ENCODE peak calls at places on chromosome 15, in four cellular contexts. Y is NCI-H187 treated with DMSO at 0.1 percent for 48 hours, U is GM23338, Z is A673. L is an unnamed sample.

GRCh38 chr15:100788080-100788730 is 91.4 kb upstream of the ALDH1A3 start:
- DNase-seq in Y (no peak), U (no peak), Z (no peak), L (no peak)

GRCh38 chr15:74869726-74870407 is 3.3 kb downstream of the SCAMP2 start:
- DNase-seq in Y (no peak), U (no peak), Z (peak), L (peak)

GRCh38 chr15:31440754-31441298 is 114.2 kb downstream of the KLF13 start:
- DNase-seq in U (peak), Z (peak), Y (no peak), L (peak)

GRCh38 chr15:64341961-64342360 is 14.0 kb downstream of the CSNK1G1 start:
- DNase-seq in Z (no peak), U (peak), Y (no peak), L (no peak)

GRCh38 chr15:29692527-29692926 is 129.7 kb downstream of the TJP1 start:
- DNase-seq in Y (no peak), Z (no peak), U (peak), L (no peak)

GRCh38 chr15:31276596-31277298 is 49.9 kb upstream of the KLF13 start:
- DNase-seq in Y (no peak), U (no peak), Z (no peak), L (peak)

GRCh38 chr15:92105611-92106010 is 252.1 kb downstream of the SLCO3A1 start:
- DNase-seq in Z (no peak), Y (no peak), U (no peak), L (no peak)

GRCh38 chr15:74053941-74054529 is 28.3 kb downstream of the GOLGA6A start:
- DNase-seq in U (peak), Y (no peak), Z (peak), L (peak)

GRCh38 chr15:75098371-75098770 is 75.0 kb downstream of the PPCDC start:
- DNase-seq in Z (no peak), U (no peak), Y (no peak), L (no peak)

GRCh38 chr15:63509933-63510547 is 5.6 kb downstream of the USP3 start:
- DNase-seq in Y (no peak), Z (peak), U (no peak), L (no peak)

GRCh38 chr15:58182460-58183163 is 44.4 kb downstream of the AQP9 start:
- DNase-seq in Z (peak), Y (no peak), U (peak), L (peak)

GRCh38 chr15:92809880-92810361 is 90.2 kb upstream of the CHD2 start:
- DNase-seq in Y (no peak), Z (no peak), U (no peak), L (peak)

GRCh38 chr15:69657626-69658025 is 205.0 kb downstream of the RPLP1 start:
- DNase-seq in Y (no peak), Z (no peak), U (no peak), L (no peak)

GRCh38 chr15:75167588-75168076 is 34.0 kb upstream of the C15orf39 start:
- DNase-seq in U (no peak), Y (no peak), Z (no peak), L (no peak)

GRCh38 chr15:53171571-53171970 is 381.4 kb upstream of the ONECUT1 start:
- DNase-seq in Y (no peak), U (no peak), Z (no peak), L (no peak)

GRCh38 chr15:26082833-26083174 is 219.7 kb upstream of the ATP10A start:
- DNase-seq in Y (no peak), Z (peak), U (no peak), L (no peak)

GRCh38 chr15:88467935-88468528 is 524 bp downstream of the MRPS11 start:
- DNase-seq in Z (peak), Y (no peak), U (peak), L (no peak)

L was measured in hepatocyte.